ENCODE peak calls at places on chromosome 9, in nine cellular contexts. P is astrocyte of the spinal cord, Z is right atrium auricular region, E is AG09309, B is endothelial cell of umbilical vein, N is thoracic aorta, W is psoas muscle, U is hepatocyte, G is Peyer's patch. X is an unnamed sample.
A peak's percentile ranks its signal among the peaks of the same experiment; 100 is the strongest.

GRCh38 chr9:123251741-123252140 is 16.6 kb downstream of the STRBP start:
- DNase-seq in Z (no peak), U (no peak), E (no peak), P (no peak), G (no peak), B (no peak), W (no peak), N (no peak), X (no peak)

GRCh38 chr9:89368978-89369377 is 50.7 kb downstream of the SECISBP2 start:
- DNase-seq in N (no peak), P (no peak), U (no peak), B (no peak), W (no peak), G (no peak), Z (no peak), E (no peak), X (no peak)

GRCh38 chr9:109192732-109193361 is 25.8 kb upstream of the FRRS1L start:
- DNase-seq in Z (no peak), W (no peak), U (peak; percentile 55), E (no peak), N (no peak), P (peak; percentile 19), B (no peak), G (peak; percentile 51), X (peak; percentile 41)

GRCh38 chr9:34746526-34746925 is 36.6 kb upstream of the CCL21 start:
- DNase-seq in W (no peak), B (no peak), Z (no peak), G (no peak), E (no peak), N (no peak), U (no peak), P (no peak), X (no peak)

GRCh38 chr9:95425910-95426551 is 90.7 kb downstream of the PTCH1 start:
- DNase-seq in N (no peak), B (no peak), Z (no peak), G (no peak), E (no peak), U (peak; percentile 37), W (no peak), P (peak; percentile 32), X (peak; percentile 25)

GRCh38 chr9:87712801-87713277 is 13.1 kb upstream of the CTSL start:
- DNase-seq in E (no peak), G (no peak), N (no peak), U (no peak), Z (no peak), W (no peak), P (no peak), B (no peak), X (no peak)

GRCh38 chr9:130182090-130182909 is 10.1 kb downstream of the NCS1 start:
- DNase-seq in P (no peak), G (no peak), U (no peak), N (no peak), E (no peak), W (no peak), Z (no peak), B (no peak), X (no peak)

GRCh38 chr9:115373710-115374045 is 255.7 kb upstream of the TNC start:
- DNase-seq in B (no peak), P (no peak), Z (no peak), U (no peak), E (no peak), N (no peak), G (no peak), W (no peak), X (no peak)

GRCh38 chr9:105357937-105358336 is 89.9 kb upstream of the FSD1L start:
- DNase-seq in N (no peak), B (no peak), E (no peak), G (no peak), U (no peak), Z (no peak), W (no peak), P (no peak), X (no peak)

GRCh38 chr9:105360344-105360743 is 87.5 kb upstream of the FSD1L start:
- DNase-seq in W (no peak), N (no peak), G (no peak), P (no peak), E (no peak), B (no peak), U (no peak), Z (no peak), X (peak; percentile 15)

GRCh38 chr9:105354448-105354847 is 93.4 kb upstream of the FSD1L start:
- DNase-seq in N (no peak), U (no peak), G (no peak), E (no peak), Z (no peak), W (no peak), B (no peak), P (no peak), X (no peak)

GRCh38 chr9:105359899-105360298 is 87.9 kb upstream of the FSD1L start:
- DNase-seq in P (peak; percentile 60), U (no peak), W (no peak), Z (no peak), N (no peak), B (no peak), G (no peak), E (peak; percentile 17), X (peak; percentile 56)

GRCh38 chr9:105355810-105356209 is 92.0 kb upstream of the FSD1L start:
- DNase-seq in Z (no peak), U (no peak), N (no peak), W (no peak), G (no peak), B (no peak), E (no peak), P (no peak), X (peak; percentile 36)
- H3K4me3 ChIP-seq in Z (no peak overlapping the region), U (no peak overlapping the region), N (no peak overlapping the region), W (no peak overlapping the region), G (no peak overlapping the region), B (no peak overlapping the region), E (no peak overlapping the region), P (no peak overlapping the region), X (no peak overlapping the region)

GRCh38 chr9:104784098-104784497 is 20.2 kb downstream of the NIPSNAP3B start:
- DNase-seq in E (no peak), U (no peak), P (no peak), N (no peak), B (no peak), Z (no peak), G (no peak), W (no peak), X (no peak)

GRCh38 chr9:104794070-104794469 is 30.1 kb downstream of the NIPSNAP3B start:
- DNase-seq in P (no peak), B (no peak), N (no peak), U (no peak), E (no peak), W (no peak), G (no peak), Z (no peak), X (no peak)

GRCh38 chr9:104783588-104783987 is 19.7 kb downstream of the NIPSNAP3B start:
- DNase-seq in E (no peak), W (no peak), Z (no peak), B (no peak), N (no peak), P (no peak), G (no peak), U (no peak), X (no peak)

GRCh38 chr9:104787306-104788015 is 23.5 kb downstream of the NIPSNAP3B start:
- DNase-seq in W (no peak), Z (no peak), G (no peak), U (no peak), B (no peak), E (no peak), P (no peak), N (no peak), X (no peak)

DNA sequence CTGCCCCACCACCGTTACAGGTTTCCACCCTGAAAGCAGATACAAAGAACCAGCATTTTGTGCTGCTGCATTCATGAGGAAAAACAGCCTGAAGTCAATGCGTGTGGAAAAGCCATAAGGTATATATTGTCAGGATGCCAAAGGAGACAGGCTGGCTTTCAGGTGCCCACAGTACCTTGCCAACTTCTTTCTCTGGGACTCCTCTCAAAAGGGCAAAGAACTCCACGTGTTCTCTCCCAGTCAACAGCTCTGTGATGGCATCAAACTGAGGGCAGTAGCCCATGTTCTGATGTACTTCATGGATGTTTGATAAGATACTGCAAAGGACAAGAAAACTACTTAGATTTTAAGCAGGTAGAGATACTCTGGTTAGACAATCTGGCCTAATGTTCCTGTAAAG is 24.3 kb downstream of the NIPSNAP3B start:
- DNase-seq in P (no peak), N (no peak), B (no peak), G (no peak), E (no peak), U (no peak), Z (no peak), W (no peak), X (no peak)
- TF ChIP-seq CTCF in P (no peak), N (no peak), B (no peak), G (no peak), E (no peak), U (no peak), Z (no peak), W (no peak), X (no peak)

GRCh38 chr9:116704470-116704869 is 17.4 kb downstream of the TRIM32 start:
- DNase-seq in E (no peak), U (no peak), N (no peak), P (no peak), W (no peak), B (no peak), Z (no peak), G (no peak), X (no peak)

GRCh38 chr9:116697887-116698286 is 10.8 kb downstream of the TRIM32 start:
- DNase-seq in W (peak; percentile 44), E (no peak), G (no peak), N (no peak), P (no peak), U (no peak), B (no peak), Z (no peak), X (no peak)

GRCh38 chr9:116700279-116700678 is 13.2 kb downstream of the TRIM32 start:
- DNase-seq in Z (no peak), P (no peak), G (no peak), U (no peak), W (no peak), E (no peak), N (no peak), B (no peak), X (no peak)

GRCh38 chr9:116701940-116702642 is 15.0 kb downstream of the TRIM32 start:
- DNase-seq in Z (no peak), E (no peak), U (no peak), G (no peak), P (no peak), B (no peak), W (no peak), N (no peak), X (peak; percentile 26)

DNA sequence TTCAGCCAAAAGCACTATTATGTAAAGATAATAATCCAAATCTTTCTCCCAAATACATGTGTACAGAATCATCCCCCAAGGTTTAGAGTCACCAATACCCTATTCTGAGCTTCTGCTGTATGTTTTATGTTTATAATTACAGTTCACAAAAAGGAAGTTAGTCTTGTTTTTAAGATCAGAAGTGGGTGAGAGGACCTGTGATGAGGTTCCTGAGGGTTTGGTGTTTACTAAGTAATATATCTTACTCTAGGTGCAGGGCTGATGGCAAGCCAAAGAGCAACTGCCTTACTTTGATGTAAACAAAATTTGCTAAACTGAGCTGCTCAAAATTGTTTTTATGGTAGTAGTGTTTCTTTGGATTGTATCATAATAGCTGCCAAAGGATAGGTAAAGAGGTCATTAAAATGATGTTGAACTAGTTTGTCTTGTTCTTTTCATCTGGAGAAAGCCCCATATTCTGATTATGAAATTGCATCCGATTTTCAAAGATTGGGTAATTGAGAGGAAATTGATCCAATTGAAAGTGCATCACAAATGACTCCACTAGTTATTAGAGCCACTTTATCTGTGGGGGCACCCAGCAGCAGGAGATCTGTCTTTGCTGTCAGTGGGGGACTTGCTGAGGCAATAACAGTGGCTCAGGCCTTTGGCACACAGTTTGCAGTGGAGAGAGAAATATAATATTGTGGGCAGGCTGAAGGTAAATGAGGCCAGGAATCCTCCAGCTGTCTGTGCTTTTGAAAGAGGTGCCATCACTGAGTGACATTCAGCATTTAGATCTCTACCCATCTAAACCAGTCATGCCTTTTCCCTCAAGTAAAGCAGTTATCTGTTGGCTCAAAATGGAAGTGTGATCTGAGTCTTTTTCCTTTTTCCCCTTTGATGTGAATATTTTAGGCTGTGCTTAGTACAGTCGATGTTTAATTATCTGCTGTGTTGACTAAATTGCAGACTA is 14.1 kb downstream of the TRIM32 start:
- DNase-seq in B (no peak), W (peak; percentile 56), N (no peak), P (no peak), E (no peak), G (no peak), Z (no peak), U (no peak), X (no peak)
- H3K4me3 ChIP-seq in B (no peak overlapping the region), W (no peak overlapping the region), N (no peak overlapping the region), P (no peak overlapping the region), E (no peak overlapping the region), G (no peak overlapping the region), Z (no peak overlapping the region), U (no peak overlapping the region), X (no peak overlapping the region)

DNA sequence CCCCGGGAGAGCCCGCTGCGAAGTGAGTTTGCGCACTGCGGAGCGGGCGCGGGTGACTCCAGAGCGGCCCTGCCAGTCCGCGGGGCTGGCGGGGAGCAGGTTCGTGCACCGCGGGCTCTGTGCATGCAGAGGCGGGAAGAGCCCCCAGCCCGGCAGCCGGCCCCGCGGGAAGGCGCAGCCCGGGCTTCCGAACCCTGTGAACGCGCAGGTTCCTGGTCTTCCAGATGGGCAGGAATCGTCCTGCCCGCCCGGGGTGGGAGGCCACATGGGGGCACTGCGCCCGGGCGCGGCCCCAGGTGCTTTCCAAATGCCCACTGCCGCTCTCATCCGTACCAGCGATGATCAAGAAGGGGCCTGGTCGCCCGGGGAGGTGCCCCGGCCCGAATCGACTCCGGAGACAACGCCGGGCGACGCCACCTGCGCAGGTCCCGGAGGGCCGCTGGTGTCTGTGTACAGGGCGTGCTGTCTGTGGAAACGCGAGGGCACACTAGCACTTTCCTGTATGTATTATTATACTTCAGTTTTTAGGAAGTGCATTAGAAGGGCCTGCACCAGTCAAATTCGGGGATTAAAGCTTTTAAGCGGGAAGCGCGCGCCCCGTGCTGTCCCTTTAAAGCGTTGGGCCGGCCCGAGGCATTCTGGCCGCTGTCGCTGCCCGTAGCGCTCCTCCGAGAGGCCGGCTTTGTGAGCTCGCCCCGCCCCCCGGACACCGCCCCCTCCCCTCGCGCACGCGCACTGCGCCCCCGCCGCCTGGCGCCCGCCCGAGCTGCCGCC is at the start of gene WDR5:
- DNase-seq in Z (peak; percentile 91), P (peak; percentile 86), W (peak; percentile 97), N (peak; percentile 63), U (peak; percentile 96), E (peak; percentile 37), G (peak; percentile 96), B (peak; percentile 81), X (peak; percentile 92)
- TF ChIP-seq CTCF in Z (no peak), P (peak; percentile 6), W (peak; percentile 16), N (no peak), U (peak; percentile 22), E (peak; percentile 20), G (peak; percentile 11), B (no peak), X (no peak)